ENCODE peak calls at places on chromosomes 1 and 21, in ten cellular contexts. Z is mucosa of descending colon; J is upper lobe of right lung; R is progenitor cell of endocrine pancreas; F is HFFc6; L is GM13976; W is Peyer's patch; H is left ventricle myocardium inferior; G is fibroblast of mammary gland; T is CD4-positive, alpha-beta T cell. C is an unnamed sample.

GRCh38 chr1:4698911-4699310 is 44.5 kb downstream of the AJAP1 start:
- DNase-seq in Z (peak), J (no peak), R (no peak), F (no peak), L (no peak), W (no peak), H (no peak), G (no peak), T (no peak), C (no peak)

GRCh38 chr1:205849619-205850355 is at the start of gene PM20D1:
- DNase-seq in Z (peak), J (peak), R (no peak), F (no peak), L (peak), W (peak), H (peak), G (peak), T (peak), C (peak)

GRCh38 chr1:230307213-230307612 is 118.9 kb downstream of the PGBD5 start:
- DNase-seq in Z (no peak), J (no peak), R (no peak), F (no peak), L (no peak), W (no peak), H (no peak), G (no peak), T (no peak), C (no peak)

GRCh38 chr1:110337704-110338199 is 1.4 kb upstream of the RBM15 start:
- DNase-seq in Z (peak), J (peak), R (peak), F (no peak), L (peak), W (peak), H (peak), G (no peak), T (peak), C (peak)

GRCh38 chr1:66335859-66336640 is 197.9 kb upstream of the SGIP1 start:
- DNase-seq in Z (peak), J (peak), R (no peak), F (no peak), L (peak), W (peak), H (peak), G (peak), T (peak), C (peak)

GRCh38 chr1:98005326-98006010 is 84.6 kb upstream of the DPYD start:
- DNase-seq in Z (no peak), J (no peak), R (no peak), F (peak), L (no peak), W (no peak), H (no peak), G (no peak), T (no peak), C (no peak)

GRCh38 chr1:48803474-48803873 is 26.8 kb upstream of the BEND5 start:
- DNase-seq in Z (no peak), J (no peak), R (no peak), F (no peak), L (no peak), W (no peak), H (no peak), G (no peak), T (no peak), C (no peak)

GRCh38 chr1:24464378-24464770 is 38.3 kb upstream of the RCAN3 start:
- DNase-seq in Z (no peak), J (no peak), R (no peak), F (peak), L (no peak), W (no peak), H (no peak), G (no peak), T (no peak), C (no peak)

GRCh38 chr1:88774151-88774556 is 90.1 kb downstream of the PKN2 start:
- DNase-seq in Z (no peak), J (no peak), R (no peak), F (no peak), L (no peak), W (no peak), H (no peak), G (no peak), T (no peak), C (peak)

GRCh38 chr21:36183144-36183795 is 26.6 kb downstream of the DOP1B start:
- DNase-seq in Z (no peak), J (no peak), R (no peak), F (no peak), L (no peak), W (no peak), H (no peak), G (peak), T (no peak), C (no peak)

GRCh38 chr1:32361674-32362473 is 411 bp downstream of the FAM229A start:
- DNase-seq in Z (peak), J (peak), R (peak), F (no peak), L (peak), W (no peak), H (peak), G (peak), T (peak), C (peak)

GRCh38 chr1:229862017-229862774 is 204.8 kb upstream of the GALNT2 start:
- DNase-seq in Z (no peak), J (no peak), R (no peak), F (no peak), L (no peak), W (no peak), H (no peak), G (no peak), T (no peak), C (no peak)

GRCh38 chr1:14570514-14570913 is 28.0 kb upstream of the KAZN start:
- DNase-seq in Z (no peak), J (no peak), R (no peak), F (no peak), L (no peak), W (no peak), H (no peak), G (peak), T (no peak), C (no peak)

GRCh38 chr1:106978477-106979322 is 77.8 kb upstream of the PRMT6 start:
- DNase-seq in Z (no peak), J (no peak), R (no peak), F (no peak), L (no peak), W (no peak), H (no peak), G (peak), T (no peak), C (no peak)

GRCh38 chr1:186736971-186737685 is 56.9 kb upstream of the PTGS2 start:
- DNase-seq in Z (no peak), J (no peak), R (no peak), F (no peak), L (no peak), W (no peak), H (no peak), G (no peak), T (no peak), C (no peak)

GRCh38 chr1:226135059-226135651 is 51.4 kb downstream of the ACBD3 start:
- DNase-seq in Z (peak), J (peak), R (no peak), F (no peak), L (no peak), W (no peak), H (peak), G (no peak), T (no peak), C (no peak)

GRCh38 chr1:169528214-169529067 is 42.7 kb upstream of the SLC19A2 start:
- DNase-seq in Z (no peak), J (no peak), R (no peak), F (no peak), L (no peak), W (no peak), H (no peak), G (no peak), T (no peak), C (no peak)

GRCh38 chr1:108043712-108044111 is 78.7 kb upstream of the VAV3 start:
- DNase-seq in Z (no peak), J (no peak), R (no peak), F (no peak), L (peak), W (peak), H (no peak), G (no peak), T (no peak), C (no peak)

GRCh38 chr21:27693376-27693775 is 726.5 kb upstream of the ADAMTS5 start:
- DNase-seq in Z (no peak), J (no peak), R (no peak), F (peak), L (no peak), W (no peak), H (no peak), G (peak), T (no peak), C (no peak)

GRCh38 chr1:39450956-39451601 is 40.4 kb upstream of the BMP8A start:
- DNase-seq in Z (no peak), J (no peak), R (no peak), F (peak), L (no peak), W (no peak), H (no peak), G (peak), T (no peak), C (no peak)

GRCh38 chr1:227314014-227314848 is 4.1 kb downstream of the CDC42BPA start:
- DNase-seq in Z (no peak), J (no peak), R (no peak), F (no peak), L (no peak), W (no peak), H (no peak), G (no peak), T (no peak), C (no peak)

GRCh38 chr1:197841828-197842573 is 60.4 kb upstream of the C1orf53 start:
- DNase-seq in Z (no peak), J (no peak), R (no peak), F (no peak), L (no peak), W (no peak), H (no peak), G (peak), T (no peak), C (no peak)

GRCh38 chr1:156646738-156647211 is 4.9 kb downstream of the BCAN start:
- DNase-seq in Z (no peak), J (no peak), R (no peak), F (no peak), L (no peak), W (no peak), H (no peak), G (no peak), T (no peak), C (no peak)

GRCh38 chr1:167117225-167117624 is 23.4 kb downstream of the STYXL2 start:
- DNase-seq in Z (no peak), J (no peak), R (no peak), F (no peak), L (no peak), W (no peak), H (no peak), G (no peak), T (no peak), C (no peak)

GRCh38 chr1:24493785-24494184 is 8.9 kb upstream of the RCAN3 start:
- DNase-seq in Z (no peak), J (no peak), R (no peak), F (no peak), L (no peak), W (no peak), H (no peak), G (no peak), T (no peak), C (no peak)

GRCh38 chr1:62070384-62071011 is 124.2 kb upstream of the L1TD1 start:
- DNase-seq in Z (no peak), J (no peak), R (no peak), F (peak), L (no peak), W (no peak), H (no peak), G (peak), T (no peak), C (peak)

GRCh38 chr1:156618853-156619581 is at the start of gene HAPLN2:
- DNase-seq in Z (no peak), J (peak), R (peak), F (no peak), L (no peak), W (no peak), H (no peak), G (no peak), T (no peak), C (peak)

GRCh38 chr1:145979746-145980435 is 15.4 kb downstream of the POLR3GL start:
- DNase-seq in Z (no peak), J (no peak), R (no peak), F (no peak), L (no peak), W (peak), H (no peak), G (no peak), T (no peak), C (no peak)

DNA sequence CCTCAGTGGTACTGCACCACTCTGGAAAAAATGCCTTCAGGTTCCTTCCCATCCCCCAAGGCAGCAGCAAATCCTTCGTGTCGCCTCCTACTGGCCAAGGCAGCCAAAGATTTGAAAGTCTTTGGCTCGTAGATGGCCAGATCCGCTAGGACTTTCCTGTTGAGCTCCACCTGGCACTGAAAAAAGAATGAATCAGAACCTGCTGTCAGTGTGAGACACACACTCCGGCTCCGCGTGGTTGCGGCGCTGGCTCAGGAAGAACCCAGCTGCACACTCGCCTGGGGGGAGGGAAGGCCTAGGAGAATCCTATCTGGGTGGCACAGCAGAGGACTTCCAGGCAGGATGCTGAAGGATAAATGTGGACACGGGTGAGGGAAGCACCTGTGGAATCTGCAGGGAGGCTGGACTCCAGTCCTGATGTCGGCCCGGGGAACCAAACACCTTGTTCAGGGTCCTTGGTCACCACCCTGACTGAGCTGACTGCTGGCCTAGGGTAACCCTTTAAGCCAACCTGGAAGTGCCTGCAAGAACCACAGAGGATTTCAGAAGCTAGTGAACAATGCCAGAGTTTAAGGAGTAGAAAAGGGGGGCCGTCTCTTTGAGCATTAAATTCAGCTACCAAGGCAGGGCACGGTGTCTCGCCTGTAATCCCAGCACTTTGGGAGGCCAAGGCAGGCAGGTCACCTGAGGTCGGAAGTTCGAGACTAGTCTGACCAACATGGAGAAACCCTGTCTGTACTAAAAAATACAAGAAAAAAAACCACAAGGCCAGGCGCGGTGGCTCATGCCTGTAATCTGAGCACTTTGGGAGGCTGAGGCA is 3.2 kb upstream of the CCNL2 start:
- DNase-seq in Z (no peak), J (no peak), R (no peak), F (peak), L (peak), W (no peak), H (no peak), G (peak), T (no peak), C (peak)
- TF ChIP-seq CTCF in Z (peak), J (peak), R (peak), F (peak), L (peak), W (no peak), H (peak), G (peak), T (peak), C (peak)

DNA sequence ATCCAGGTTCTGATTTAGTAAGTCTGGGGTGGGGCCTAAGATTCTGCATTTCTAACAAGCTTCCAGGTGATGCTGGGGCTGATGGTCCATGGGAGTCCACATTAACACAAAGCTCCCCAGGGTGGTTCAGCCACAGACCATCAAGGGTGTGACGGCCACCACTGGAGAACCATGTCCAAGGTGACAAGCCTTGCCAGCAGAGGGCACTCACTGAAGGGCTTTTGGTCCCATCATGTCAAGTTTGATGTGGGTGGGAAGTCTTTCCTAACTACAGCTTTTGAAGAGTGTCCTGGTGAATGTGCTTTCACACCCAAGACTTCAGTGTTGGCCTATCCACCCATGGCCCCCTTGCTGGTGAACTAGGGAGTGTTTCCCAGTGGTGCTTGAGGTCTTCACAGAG is 67.1 kb downstream of the UBE2T start:
- DNase-seq in Z (no peak), J (no peak), R (no peak), F (no peak), L (peak), W (peak), H (no peak), G (peak), T (peak), C (peak)
- TF ChIP-seq CTCF in Z (no peak), J (peak), R (no peak), F (peak), L (peak), W (no peak), H (peak), G (peak), T (peak), C (peak)

DNA sequence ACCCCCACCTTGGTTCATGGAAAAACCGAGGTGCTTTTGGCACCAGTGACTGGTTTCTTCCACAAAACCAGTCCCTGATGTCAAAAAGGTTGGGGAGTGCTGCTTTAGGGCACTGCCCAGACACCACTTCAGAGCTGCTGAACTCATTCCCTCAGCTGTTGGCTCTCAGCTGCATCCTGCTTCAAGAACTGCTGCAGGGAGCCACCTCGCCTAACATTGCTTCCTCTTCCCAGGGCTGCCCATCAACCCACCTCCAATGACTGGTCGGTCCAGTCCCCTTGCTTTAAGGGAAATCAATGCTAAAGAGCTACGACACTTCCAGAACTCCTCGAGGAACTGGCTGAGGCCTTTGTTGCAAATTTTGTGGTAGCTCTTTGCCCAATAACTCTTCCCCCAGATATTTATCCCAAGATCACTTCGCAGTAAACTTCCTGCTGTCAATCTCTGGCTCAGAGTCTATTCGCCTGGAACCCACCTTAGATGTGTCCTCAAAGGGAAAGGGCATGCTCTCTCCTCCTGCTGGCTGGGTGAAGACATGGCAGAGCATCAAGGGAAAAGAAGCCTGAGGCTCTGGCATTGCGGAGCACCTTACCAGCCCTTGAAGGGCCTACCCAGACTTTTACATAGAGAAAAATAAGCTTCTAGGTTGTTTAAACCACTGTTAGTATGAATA is 29.0 kb downstream of the C1orf52 start:
- DNase-seq in Z (no peak), J (no peak), R (no peak), F (no peak), L (no peak), W (no peak), H (no peak), G (no peak), T (no peak), C (peak)
- TF ChIP-seq CTCF in Z (no peak), J (peak), R (peak), F (peak), L (no peak), W (no peak), H (peak), G (peak), T (peak), C (peak)

GRCh38 chr21:15751561-15751960 is 21.8 kb downstream of the USP25 start:
- DNase-seq in Z (no peak), J (no peak), R (no peak), F (no peak), L (no peak), W (no peak), H (no peak), G (no peak), T (no peak), C (no peak)
- TF ChIP-seq CTCF in Z (no peak), J (no peak), R (no peak), F (no peak), L (no peak), W (no peak), H (no peak), G (no peak), T (no peak), C (no peak)

DNA sequence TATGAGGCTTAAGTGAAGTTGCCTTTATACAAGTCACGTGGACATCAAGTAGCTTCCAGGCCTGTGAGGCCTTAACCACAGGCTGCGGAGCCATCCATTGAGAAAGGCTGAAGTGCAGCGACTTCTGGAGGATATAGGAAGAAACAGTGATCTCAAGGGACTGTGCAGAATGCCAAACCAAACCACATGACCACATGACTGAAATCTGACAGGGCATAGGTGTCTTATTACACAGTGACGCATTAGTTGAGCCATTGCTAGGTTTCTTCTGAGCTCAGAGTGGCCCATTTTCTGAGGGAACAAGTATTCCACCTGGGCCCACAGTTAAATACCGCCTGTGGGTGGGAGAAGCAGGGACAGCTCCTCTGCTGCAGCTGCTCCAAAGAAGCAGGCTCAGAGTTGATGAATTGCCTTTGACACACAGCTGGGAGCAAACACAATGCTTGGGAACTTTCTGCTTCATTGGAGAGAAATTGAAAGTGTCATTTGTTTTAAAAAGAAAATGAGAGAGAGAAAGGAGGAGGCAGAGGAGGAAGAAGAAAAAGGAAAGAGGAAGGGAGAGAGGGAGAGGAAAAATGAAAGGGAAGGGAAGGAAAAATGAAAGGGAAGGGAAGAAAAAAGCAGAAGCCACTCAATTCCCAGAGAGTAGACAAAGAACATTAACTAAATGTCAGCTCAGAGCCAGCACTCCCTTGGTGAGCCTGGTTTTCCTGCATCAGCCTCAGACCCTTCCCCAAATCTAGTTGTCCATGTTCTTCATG is 94.4 kb downstream of the COLGALT2 start:
- DNase-seq in Z (no peak), J (no peak), R (no peak), F (peak), L (no peak), W (no peak), H (no peak), G (peak), T (no peak), C (no peak)
- TF ChIP-seq CTCF in Z (no peak), J (no peak), R (no peak), F (no peak), L (no peak), W (no peak), H (no peak), G (peak), T (no peak), C (no peak)

GRCh38 chr1:43531453-43531905 is 796 bp downstream of the PTPRF start:
- DNase-seq in Z (peak), J (peak), R (peak), F (no peak), L (no peak), W (no peak), H (no peak), G (no peak), T (no peak), C (no peak)
- TF ChIP-seq CTCF in Z (no peak), J (no peak), R (no peak), F (no peak), L (no peak), W (no peak), H (no peak), G (no peak), T (no peak), C (no peak)